ENCODE peak calls at places on chromosomes 12 and 14, in six cellular contexts. One of them, this sample, is unnamed.

GRCh38 chr14:104314251-104314941 is 176.0 kb downstream of the KIF26A start:
- DNase-seq in tibial artery: no peak
- DNase-seq in cardiac fibroblast: no peak
- DNase-seq in T-helper 22 cell: no peak
- DNase-seq in AG04450: no peak
- DNase-seq in foreskin keratinocyte: no peak
- DNase-seq in this sample: peak

GRCh38 chr12:123387508-123388217 is 3.7 kb downstream of the KMT5A start:
- DNase-seq in cardiac fibroblast: no peak
- DNase-seq in tibial artery: no peak
- DNase-seq in AG04450: no peak
- DNase-seq in T-helper 22 cell: no peak
- DNase-seq in foreskin keratinocyte: no peak
- DNase-seq in this sample: no peak

GRCh38 chr14:69013943-69014782 is 35.1 kb upstream of the ACTN1 start:
- DNase-seq in AG04450: no peak
- DNase-seq in cardiac fibroblast: peak
- DNase-seq in tibial artery: peak
- DNase-seq in foreskin keratinocyte: no peak
- DNase-seq in T-helper 22 cell: no peak
- DNase-seq in this sample: no peak

GRCh38 chr12:56657416-56658379 is 11.9 kb upstream of the ATP5F1B start:
- DNase-seq in cardiac fibroblast: peak
- DNase-seq in foreskin keratinocyte: peak
- DNase-seq in T-helper 22 cell: no peak
- DNase-seq in AG04450: no peak
- DNase-seq in tibial artery: no peak
- DNase-seq in this sample: no peak

GRCh38 chr12:27573972-27574371 is 50.0 kb downstream of the PPFIBP1 start:
- DNase-seq in T-helper 22 cell: no peak
- DNase-seq in tibial artery: no peak
- DNase-seq in cardiac fibroblast: peak
- DNase-seq in foreskin keratinocyte: peak
- DNase-seq in AG04450: peak
- DNase-seq in this sample: no peak

GRCh38 chr14:58100735-58101368 is 51.2 kb downstream of the ARMH4 start:
- DNase-seq in AG04450: peak
- DNase-seq in T-helper 22 cell: no peak
- DNase-seq in foreskin keratinocyte: no peak
- DNase-seq in cardiac fibroblast: peak
- DNase-seq in tibial artery: no peak
- DNase-seq in this sample: no peak

GRCh38 chr12:52042706-52043385 is 8.4 kb upstream of the NR4A1 start:
- DNase-seq in AG04450: no peak
- DNase-seq in cardiac fibroblast: no peak
- DNase-seq in tibial artery: no peak
- DNase-seq in T-helper 22 cell: no peak
- DNase-seq in foreskin keratinocyte: no peak
- DNase-seq in this sample: no peak

GRCh38 chr14:104191409-104191997 is 53.1 kb downstream of the KIF26A start:
- DNase-seq in foreskin keratinocyte: no peak
- DNase-seq in tibial artery: no peak
- DNase-seq in AG04450: no peak
- DNase-seq in T-helper 22 cell: no peak
- DNase-seq in cardiac fibroblast: no peak
- DNase-seq in this sample: no peak

GRCh38 chr12:10285919-10286318 is 21.8 kb upstream of the KLRD1 start:
- DNase-seq in T-helper 22 cell: no peak
- DNase-seq in AG04450: no peak
- DNase-seq in tibial artery: no peak
- DNase-seq in cardiac fibroblast: no peak
- DNase-seq in foreskin keratinocyte: no peak
- DNase-seq in this sample: no peak

GRCh38 chr12:51389302-51389999 is 1.8 kb downstream of the GALNT6 start:
- DNase-seq in cardiac fibroblast: peak
- DNase-seq in foreskin keratinocyte: peak
- DNase-seq in tibial artery: no peak
- DNase-seq in AG04450: peak
- DNase-seq in T-helper 22 cell: peak
- DNase-seq in this sample: no peak

GRCh38 chr14:31207287-31207745 is 277 bp downstream of the HECTD1 start:
- DNase-seq in cardiac fibroblast: no peak
- DNase-seq in AG04450: no peak
- DNase-seq in foreskin keratinocyte: peak
- DNase-seq in tibial artery: peak
- DNase-seq in T-helper 22 cell: no peak
- DNase-seq in this sample: no peak

GRCh38 chr14:76767681-76768055 is 6.4 kb downstream of the VASH1 start:
- DNase-seq in foreskin keratinocyte: no peak
- DNase-seq in cardiac fibroblast: no peak
- DNase-seq in tibial artery: no peak
- DNase-seq in T-helper 22 cell: no peak
- DNase-seq in AG04450: no peak
- DNase-seq in this sample: no peak

GRCh38 chr12:132449565-132450390 is 40.2 kb upstream of the FBRSL1 start:
- DNase-seq in foreskin keratinocyte: no peak
- DNase-seq in tibial artery: no peak
- DNase-seq in AG04450: no peak
- DNase-seq in cardiac fibroblast: no peak
- DNase-seq in T-helper 22 cell: no peak
- DNase-seq in this sample: no peak

GRCh38 chr14:46344327-46344937 is 307.1 kb downstream of the RPL10L start:
- DNase-seq in tibial artery: no peak
- DNase-seq in T-helper 22 cell: no peak
- DNase-seq in foreskin keratinocyte: peak
- DNase-seq in AG04450: no peak
- DNase-seq in cardiac fibroblast: peak
- DNase-seq in this sample: no peak

GRCh38 chr14:60637490-60638452 is 11.5 kb downstream of the SIX1 start:
- DNase-seq in foreskin keratinocyte: no peak
- DNase-seq in cardiac fibroblast: peak
- DNase-seq in AG04450: no peak
- DNase-seq in tibial artery: no peak
- DNase-seq in T-helper 22 cell: no peak
- DNase-seq in this sample: no peak

GRCh38 chr12:112342587-112342986 is 39.6 kb downstream of the HECTD4 start:
- DNase-seq in AG04450: no peak
- DNase-seq in foreskin keratinocyte: no peak
- DNase-seq in cardiac fibroblast: no peak
- DNase-seq in tibial artery: no peak
- DNase-seq in T-helper 22 cell: no peak
- DNase-seq in this sample: no peak

GRCh38 chr12:116592731-116593130 is 33.5 kb downstream of the MAP1LC3B2 start:
- DNase-seq in tibial artery: peak
- DNase-seq in T-helper 22 cell: no peak
- DNase-seq in foreskin keratinocyte: no peak
- DNase-seq in cardiac fibroblast: no peak
- DNase-seq in AG04450: no peak
- DNase-seq in this sample: no peak

GRCh38 chr12:85642288-85642687 is 193.9 kb downstream of the RASSF9 start:
- DNase-seq in tibial artery: no peak
- DNase-seq in AG04450: no peak
- DNase-seq in cardiac fibroblast: no peak
- DNase-seq in T-helper 22 cell: no peak
- DNase-seq in foreskin keratinocyte: no peak
- DNase-seq in this sample: no peak

GRCh38 chr14:100115726-100116125 is 43.7 kb downstream of the DEGS2 start:
- DNase-seq in tibial artery: no peak
- DNase-seq in T-helper 22 cell: no peak
- DNase-seq in AG04450: no peak
- DNase-seq in cardiac fibroblast: no peak
- DNase-seq in foreskin keratinocyte: no peak
- DNase-seq in this sample: no peak

GRCh38 chr12:21526053-21526452 is at the start of gene SPX:
- DNase-seq in AG04450: no peak
- DNase-seq in tibial artery: no peak
- DNase-seq in T-helper 22 cell: no peak
- DNase-seq in cardiac fibroblast: peak
- DNase-seq in foreskin keratinocyte: peak
- DNase-seq in this sample: no peak

GRCh38 chr12:132356686-132357622 is 27.6 kb upstream of the GALNT9 start:
- DNase-seq in foreskin keratinocyte: peak
- DNase-seq in T-helper 22 cell: no peak
- DNase-seq in tibial artery: no peak
- DNase-seq in cardiac fibroblast: peak
- DNase-seq in AG04450: no peak
- DNase-seq in this sample: no peak

GRCh38 chr12:47228802-47229201 is 149.0 kb upstream of the AMIGO2 start:
- DNase-seq in tibial artery: no peak
- DNase-seq in T-helper 22 cell: no peak
- DNase-seq in cardiac fibroblast: no peak
- DNase-seq in AG04450: no peak
- DNase-seq in foreskin keratinocyte: no peak
- DNase-seq in this sample: no peak

GRCh38 chr14:25574949-25575348 is 525.0 kb upstream of the STXBP6 start:
- DNase-seq in tibial artery: no peak
- DNase-seq in AG04450: no peak
- DNase-seq in cardiac fibroblast: no peak
- DNase-seq in T-helper 22 cell: no peak
- DNase-seq in foreskin keratinocyte: no peak
- DNase-seq in this sample: no peak

GRCh38 chr12:13474381-13474780 is 277.9 kb downstream of the EMP1 start:
- DNase-seq in tibial artery: no peak
- DNase-seq in cardiac fibroblast: no peak
- DNase-seq in foreskin keratinocyte: no peak
- DNase-seq in T-helper 22 cell: no peak
- DNase-seq in AG04450: no peak
- DNase-seq in this sample: no peak

GRCh38 chr12:118330421-118331018 is 42.2 kb downstream of the TAOK3 start:
- DNase-seq in foreskin keratinocyte: peak
- DNase-seq in AG04450: peak
- DNase-seq in tibial artery: no peak
- DNase-seq in T-helper 22 cell: no peak
- DNase-seq in cardiac fibroblast: peak
- DNase-seq in this sample: no peak

GRCh38 chr12:67966560-67966959 is 22.7 kb upstream of the IFNG-AS1 start:
- DNase-seq in T-helper 22 cell: no peak
- DNase-seq in foreskin keratinocyte: no peak
- DNase-seq in tibial artery: no peak
- DNase-seq in cardiac fibroblast: no peak
- DNase-seq in AG04450: no peak
- DNase-seq in this sample: no peak

GRCh38 chr14:75205586-75205985 is 29.2 kb upstream of the TMED10 start:
- DNase-seq in AG04450: no peak
- DNase-seq in tibial artery: no peak
- DNase-seq in foreskin keratinocyte: peak
- DNase-seq in T-helper 22 cell: no peak
- DNase-seq in cardiac fibroblast: peak
- DNase-seq in this sample: no peak

GRCh38 chr14:20441466-20441865 is 5.5 kb upstream of the KLHL33 start:
- DNase-seq in cardiac fibroblast: no peak
- DNase-seq in foreskin keratinocyte: no peak
- DNase-seq in tibial artery: no peak
- DNase-seq in AG04450: no peak
- DNase-seq in T-helper 22 cell: no peak
- DNase-seq in this sample: no peak

GRCh38 chr12:57106021-57106708 is 5.0 kb downstream of the STAT6 start:
- DNase-seq in AG04450: no peak
- DNase-seq in T-helper 22 cell: no peak
- DNase-seq in tibial artery: no peak
- DNase-seq in foreskin keratinocyte: no peak
- DNase-seq in cardiac fibroblast: no peak
- DNase-seq in this sample: no peak

GRCh38 chr14:78341827-78342389 is 171.7 kb downstream of the NRXN3 start:
- DNase-seq in T-helper 22 cell: no peak
- DNase-seq in tibial artery: no peak
- DNase-seq in AG04450: no peak
- DNase-seq in foreskin keratinocyte: peak
- DNase-seq in cardiac fibroblast: no peak
- DNase-seq in this sample: no peak